ENCODE peak calls at places on chromosome 2, in seven cellular contexts. K is activated CD8-positive, alpha-beta T cell treated with anti-CD3 and anti-CD28 coated beads for 36 hours; V is cardiac septum; F is epithelial cell of esophagus; Q is GM04504; B is foreskin fibroblast; P is CD4-positive, alpha-beta T cell. N is an unnamed sample.

GRCh38 chr2:28168376-28168775 is 224.3 kb upstream of the FOSL2 start:
- DNase-seq in B (no peak), F (no peak), P (no peak), Q (no peak), V (no peak), K (no peak), N (no peak)

GRCh38 chr2:191835100-191835499 is 11.8 kb downstream of the CAVIN2 start:
- DNase-seq in F (no peak), P (no peak), K (no peak), B (no peak), V (no peak), Q (no peak), N (no peak)

GRCh38 chr2:132009874-132010521 is 151.8 kb downstream of the ANKRD30BL start:
- DNase-seq in F (no peak), V (no peak), K (no peak), Q (no peak), P (no peak), B (no peak), N (no peak)

GRCh38 chr2:85702172-85702571 is 8.0 kb downstream of the GNLY start:
- DNase-seq in Q (no peak), K (no peak), V (no peak), F (peak), P (no peak), B (peak), N (no peak)

GRCh38 chr2:120436885-120437603 is 91.1 kb downstream of the INHBB start:
- DNase-seq in K (peak), B (peak), F (peak), V (peak), P (no peak), Q (no peak), N (no peak)

GRCh38 chr2:236376566-236377244 is 112.5 kb upstream of the ASB18 start:
- DNase-seq in V (peak), Q (no peak), K (no peak), B (no peak), P (no peak), F (peak), N (no peak)

GRCh38 chr2:176923205-176923604 is 289.4 kb upstream of the HNRNPA3 start:
- DNase-seq in P (no peak), V (no peak), F (no peak), K (no peak), B (no peak), Q (no peak), N (no peak)

GRCh38 chr2:39513641-39514094 is 76.6 kb upstream of the MAP4K3 start:
- DNase-seq in Q (peak), K (peak), F (peak), V (no peak), P (no peak), B (peak), N (peak)

GRCh38 chr2:94874277-94874997 is 3.2 kb downstream of the TEKT4 start:
- DNase-seq in Q (no peak), B (peak), F (no peak), K (peak), P (peak), V (no peak), N (no peak)

GRCh38 chr2:180219471-180219870 is 212.4 kb upstream of the CWC22 start:
- DNase-seq in B (peak), P (no peak), F (no peak), Q (peak), V (no peak), K (no peak), N (no peak)

GRCh38 chr2:85913854-85914524 is 25.2 kb upstream of the ST3GAL5 start:
- DNase-seq in K (no peak), F (peak), P (no peak), Q (no peak), B (peak), V (no peak), N (no peak)

GRCh38 chr2:10534514-10535250 is 86.6 kb upstream of the ODC1 start:
- DNase-seq in V (no peak), Q (no peak), B (no peak), F (peak), K (no peak), P (no peak), N (no peak)

GRCh38 chr2:15146960-15147359 is 414.2 kb downstream of the NBAS start:
- DNase-seq in K (no peak), F (no peak), Q (no peak), V (no peak), P (no peak), B (no peak), N (no peak)

GRCh38 chr2:196967126-196967525 is 40.6 kb upstream of the PGAP1 start:
- DNase-seq in P (no peak), B (peak), F (peak), K (no peak), V (no peak), Q (peak), N (no peak)

GRCh38 chr2:191376981-191377629 is 131.9 kb downstream of the MYO1B start:
- DNase-seq in F (peak), Q (peak), P (no peak), V (peak), K (peak), B (peak), N (peak)

GRCh38 chr2:27446057-27446456 is 3.9 kb downstream of the KRTCAP3 start:
- DNase-seq in K (peak), P (no peak), V (no peak), B (no peak), F (peak), Q (no peak), N (no peak)

GRCh38 chr2:189514107-189514506 is 66.5 kb downstream of the SLC40A1 start:
- DNase-seq in B (no peak), F (no peak), V (no peak), K (no peak), Q (no peak), P (no peak), N (no peak)

GRCh38 chr2:20584045-20584636 is 66.8 kb downstream of the HS1BP3 start:
- DNase-seq in Q (no peak), V (peak), F (peak), B (peak), P (no peak), K (no peak), N (no peak)

GRCh38 chr2:69222984-69223658 is 163.9 kb downstream of the GFPT1 start:
- DNase-seq in P (no peak), V (no peak), Q (no peak), K (no peak), F (no peak), B (peak), N (no peak)

GRCh38 chr2:228318218-228318617 is 136.7 kb upstream of the SPHKAP start:
- DNase-seq in B (peak), P (no peak), F (peak), V (no peak), Q (peak), K (peak), N (no peak)

GRCh38 chr2:182038579-182038978 is 52.9 kb downstream of the PPP1R1C start:
- DNase-seq in K (no peak), V (no peak), P (no peak), B (peak), Q (peak), F (peak), N (no peak)

GRCh38 chr2:120786559-120786960 is 50.9 kb downstream of the GLI2 start:
- DNase-seq in V (no peak), F (no peak), K (no peak), Q (no peak), B (no peak), P (no peak), N (no peak)

GRCh38 chr2:86337235-86338099 is at the start of gene REEP1:
- DNase-seq in P (no peak), B (peak), Q (no peak), V (no peak), F (peak), K (no peak), N (no peak)

GRCh38 chr2:20212871-20213503 is 11.9 kb downstream of the SDC1 start:
- DNase-seq in Q (no peak), P (no peak), V (no peak), K (no peak), F (peak), B (peak), N (no peak)

GRCh38 chr2:213216461-213216860 is 65.0 kb upstream of the IKZF2 start:
- DNase-seq in K (no peak), Q (no peak), F (peak), B (peak), V (no peak), P (no peak), N (no peak)

GRCh38 chr2:235244497-235245215 is 249.2 kb upstream of the AGAP1 start:
- DNase-seq in F (no peak), K (no peak), P (no peak), B (no peak), V (no peak), Q (peak), N (peak)

GRCh38 chr2:238467772-238468171 is 41.0 kb downstream of the ASB1 start:
- DNase-seq in Q (no peak), P (no peak), K (no peak), V (no peak), B (no peak), F (no peak), N (no peak)

GRCh38 chr2:188478724-188479123 is 187.1 kb downstream of the GULP1 start:
- DNase-seq in B (no peak), Q (no peak), F (peak), V (no peak), K (no peak), P (no peak), N (no peak)

GRCh38 chr2:108444941-108445840 is 3.8 kb upstream of the GCC2 start:
- DNase-seq in B (peak), F (peak), P (no peak), V (no peak), K (no peak), Q (no peak), N (no peak)

GRCh38 chr2:128714285-128714684 is 395.6 kb upstream of the HS6ST1 start:
- DNase-seq in B (no peak), K (no peak), Q (no peak), V (peak), F (no peak), P (no peak), N (no peak)

GRCh38 chr2:238652053-238652770 is 195.7 kb upstream of the TWIST2 start:
- DNase-seq in K (no peak), F (no peak), P (no peak), V (no peak), B (no peak), Q (no peak), N (no peak)

GRCh38 chr2:74261204-74261864 is 62.9 kb downstream of the MTHFD2 start:
- DNase-seq in F (peak), V (no peak), P (no peak), K (no peak), B (peak), Q (peak), N (no peak)

GRCh38 chr2:134362751-134363150 is 108.9 kb downstream of the MGAT5 start:
- DNase-seq in Q (no peak), P (no peak), F (no peak), B (no peak), V (no peak), K (no peak), N (no peak)

GRCh38 chr2:27807476-27807875 is 36.0 kb downstream of the MRPL33 start:
- DNase-seq in Q (no peak), K (peak), V (no peak), P (no peak), F (peak), B (peak), N (no peak)

GRCh38 chr2:150762571-150762970 is 275.1 kb upstream of the RND3 start:
- DNase-seq in B (no peak), Q (no peak), F (no peak), K (no peak), V (no peak), P (no peak), N (no peak)

GRCh38 chr2:27099334-27099955 is 12.9 kb downstream of the KHK start:
- DNase-seq in P (no peak), F (no peak), K (no peak), Q (no peak), B (no peak), V (no peak), N (no peak)

GRCh38 chr2:43276517-43276931 is 50.1 kb upstream of the ZFP36L2 start:
- DNase-seq in K (no peak), F (no peak), B (no peak), Q (no peak), P (no peak), V (peak), N (no peak)

GRCh38 chr2:212904646-212905045 is 246.8 kb downstream of the IKZF2 start:
- DNase-seq in F (peak), B (no peak), P (no peak), V (no peak), K (no peak), Q (no peak), N (no peak)